ENCODE peak calls at places on chromosome 12, in six cellular contexts. C, U, Q, S, Y and X are unnamed samples.
A peak's percentile ranks its signal among the peaks of the same experiment; 100 is the strongest.

GRCh38 chr12:91835693-91836092 is 310.0 kb downstream of the BTG1 start:
- DNase-seq in C (no peak), U (no peak), Q (no peak), S (no peak), Y (no peak), X (no peak)

GRCh38 chr12:28787151-28787550 is 361.9 kb upstream of the FAR2 start:
- DNase-seq in C (no peak), U (no peak), Q (no peak), S (no peak), Y (no peak), X (no peak)

GRCh38 chr12:91663331-91663998 is 480.8 kb upstream of the DCN start:
- DNase-seq in C (no peak), U (no peak), Q (no peak), S (no peak), Y (no peak), X (no peak)

GRCh38 chr12:52796839-52797528 is 1.1 kb upstream of the KRT3 start:
- DNase-seq in C (no peak), U (no peak), Q (no peak), S (no peak), Y (no peak), X (no peak)

GRCh38 chr12:1496162-1496925 is 98.0 kb downstream of the FBXL14 start:
- DNase-seq in C (no peak), U (no peak), Q (no peak), S (no peak), Y (no peak), X (no peak)

GRCh38 chr12:132253698-132254480 is 75.5 kb downstream of the GALNT9 start:
- DNase-seq in C (no peak), U (no peak), Q (no peak), S (no peak), Y (no peak), X (no peak)

GRCh38 chr12:29517265-29517664 is 19.8 kb upstream of the OVCH1 start:
- DNase-seq in C (no peak), U (no peak), Q (no peak), S (no peak), Y (peak; percentile 21), X (no peak)

GRCh38 chr12:22164101-22164500 is 118.1 kb downstream of the CMAS start:
- DNase-seq in C (no peak), U (no peak), Q (no peak), S (no peak), Y (no peak), X (no peak)

GRCh38 chr12:12070674-12071661 is at the start of gene BCL2L14:
- DNase-seq in C (no peak), U (no peak), Q (no peak), S (no peak), Y (peak; percentile 40), X (no peak)

GRCh38 chr12:127119600-127120140 is 1147.3 kb upstream of the TMEM132C start:
- DNase-seq in C (no peak), U (no peak), Q (no peak), S (no peak), Y (no peak), X (no peak)

GRCh38 chr12:46268349-46268616 is 560 bp downstream of the SLC38A1 start:
- DNase-seq in C (no peak), U (no peak), Q (peak; percentile 61), S (no peak), Y (peak; percentile 21), X (no peak)

GRCh38 chr12:49264466-49264872 is 413 bp upstream of the TUBA1C start:
- DNase-seq in C (no peak), U (no peak), Q (no peak), S (no peak), Y (no peak), X (no peak)

GRCh38 chr12:12685305-12685704 is 10.7 kb downstream of the GPR19 start:
- DNase-seq in C (no peak), U (no peak), Q (no peak), S (peak; percentile 53), Y (no peak), X (no peak)

GRCh38 chr12:39575498-39575875 is 44.1 kb downstream of the ABCD2 start:
- DNase-seq in C (no peak), U (no peak), Q (no peak), S (no peak), Y (no peak), X (no peak)

GRCh38 chr12:59067068-59067467 is 146.8 kb upstream of the LRIG3 start:
- DNase-seq in C (no peak), U (no peak), Q (peak; percentile 98), S (no peak), Y (no peak), X (no peak)

GRCh38 chr12:113248842-113249435 is 27.7 kb downstream of the TPCN1 start:
- DNase-seq in C (no peak), U (no peak), Q (no peak), S (no peak), Y (no peak), X (peak; percentile 26)

GRCh38 chr12:113248046-113248825 is 27.0 kb downstream of the TPCN1 start:
- DNase-seq in C (no peak), U (no peak), Q (no peak), S (no peak), Y (no peak), X (no peak)

GRCh38 chr12:113244015-113244983 is 23.0 kb downstream of the TPCN1 start:
- DNase-seq in C (peak; percentile 63), U (peak; percentile 83), Q (peak; percentile 65), S (no peak), Y (peak; percentile 80), X (peak; percentile 71)

GRCh38 chr12:113247123-113248045 is 26.1 kb downstream of the TPCN1 start:
- DNase-seq in C (no peak), U (peak; percentile 66), Q (peak; percentile 48), S (no peak), Y (no peak), X (peak; percentile 54)

DNA sequence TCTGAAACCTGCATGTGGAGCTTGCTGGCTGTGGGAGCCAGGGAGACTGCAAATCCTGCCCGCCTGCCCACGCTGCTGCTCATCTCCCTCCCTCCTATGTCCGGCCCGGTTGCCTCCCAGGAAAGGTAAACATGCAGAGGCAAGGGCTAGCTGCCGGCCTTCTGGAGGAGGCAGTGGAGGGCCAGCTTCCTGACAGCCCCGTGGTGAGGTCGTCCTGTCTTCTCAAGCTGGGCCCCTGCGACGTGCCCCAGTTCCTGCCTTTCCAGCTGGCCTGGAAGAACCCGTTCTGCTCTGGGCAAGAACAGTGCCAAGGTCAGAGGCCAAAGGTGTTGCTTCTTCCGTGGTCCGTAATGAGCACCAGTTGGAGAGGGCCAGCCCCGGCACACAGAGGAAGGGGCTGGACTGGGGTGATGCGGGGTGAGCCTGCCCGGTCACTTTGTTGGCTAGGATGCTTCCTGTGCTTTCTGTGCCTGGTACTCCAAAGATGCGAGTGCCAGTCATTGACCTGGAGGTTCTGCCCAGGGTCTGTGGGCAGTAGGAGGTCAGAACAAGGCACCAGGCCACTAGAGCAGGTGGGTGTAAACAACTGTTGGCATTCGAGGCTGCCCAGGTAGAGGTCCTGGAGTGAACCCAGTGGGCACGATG is 25.3 kb downstream of the TPCN1 start:
- DNase-seq in C (no peak), U (no peak), Q (no peak), S (peak; percentile 33), Y (peak; percentile 48), X (no peak)
- TF ChIP-seq CTCF in C (no peak), U (no peak), Q (no peak), S (no peak), Y (no peak), X (no peak)

DNA sequence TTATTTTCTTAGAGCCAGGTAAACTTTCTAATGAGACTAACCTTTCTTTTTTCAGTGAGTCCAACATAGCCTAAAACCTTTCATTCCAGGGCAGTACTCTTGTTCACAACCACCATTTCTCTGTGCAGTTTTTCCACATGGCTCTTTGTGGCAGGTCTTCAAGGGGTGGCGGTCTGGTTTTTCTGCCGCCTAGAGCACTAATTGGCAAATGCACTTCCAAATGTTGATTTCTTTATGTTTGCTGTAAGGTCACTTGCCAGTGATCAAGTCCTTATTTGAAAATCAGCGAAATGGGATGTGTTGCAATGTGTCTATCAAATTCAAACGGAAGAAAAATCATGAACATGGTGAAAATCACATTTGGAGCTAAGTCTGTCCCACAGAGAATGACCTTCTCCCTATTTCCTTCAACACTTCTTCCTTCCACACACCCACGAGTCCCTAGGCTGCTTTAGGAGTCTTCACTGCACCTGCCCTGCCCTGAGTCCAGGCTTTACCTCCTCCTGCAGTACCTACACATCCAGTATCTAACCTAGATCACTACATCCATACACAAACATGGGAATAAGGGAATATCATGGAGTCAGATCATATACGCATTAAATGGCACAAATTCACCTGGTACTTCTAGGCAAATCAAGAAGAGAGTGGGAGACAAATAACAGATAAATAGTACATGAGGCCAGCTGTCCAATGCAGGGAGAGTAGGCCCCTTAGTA is 1.9 kb downstream of the SRGAP1 start:
- DNase-seq in C (no peak), U (no peak), Q (no peak), S (no peak), Y (no peak), X (no peak)
- TF ChIP-seq CTCF in C (no peak), U (no peak), Q (no peak), S (no peak), Y (no peak), X (no peak)

GRCh38 chr12:27142102-27142721 is 59.8 kb upstream of the C12orf71 start:
- DNase-seq in C (peak; percentile 57), U (peak; percentile 73), Q (peak; percentile 64), S (peak; percentile 66), Y (peak; percentile 63), X (peak; percentile 61)
- TF ChIP-seq CTCF in C (peak; percentile 51), U (peak; percentile 63), Q (peak; percentile 87), S (peak; percentile 67), Y (peak; percentile 43), X (peak; percentile 72)

GRCh38 chr12:114015851-114016250 is 49.7 kb upstream of the RBM19 start:
- DNase-seq in C (no peak), U (no peak), Q (no peak), S (no peak), Y (no peak), X (no peak)

GRCh38 chr12:114012744-114013431 is 46.8 kb upstream of the RBM19 start:
- DNase-seq in C (no peak), U (no peak), Q (no peak), S (no peak), Y (no peak), X (no peak)

GRCh38 chr12:114011711-114012110 is 45.6 kb upstream of the RBM19 start:
- DNase-seq in C (no peak), U (no peak), Q (no peak), S (no peak), Y (no peak), X (no peak)

GRCh38 chr12:114018669-114019068 is 52.5 kb upstream of the RBM19 start:
- DNase-seq in C (no peak), U (no peak), Q (peak; percentile 0), S (no peak), Y (no peak), X (no peak)

GRCh38 chr12:114013601-114014345 is 47.6 kb upstream of the RBM19 start:
- DNase-seq in C (no peak), U (no peak), Q (peak; percentile 1), S (peak; percentile 52), Y (no peak), X (no peak)
- TF ChIP-seq CTCF in C (no peak), U (no peak), Q (peak; percentile 18), S (no peak), Y (no peak), X (peak; percentile 23)

GRCh38 chr12:15532364-15532977 is 210.2 kb downstream of the PTPRO start:
- DNase-seq in C (no peak), U (no peak), Q (peak; percentile 70), S (peak; percentile 51), Y (no peak), X (no peak)
- TF ChIP-seq CTCF in C (peak; percentile 57), U (peak; percentile 10), Q (peak; percentile 71), S (peak; percentile 37), Y (no peak), X (peak; percentile 31)